ENCODE peak calls at places on chromosomes 1 and 21, in four cellular contexts. O, E, H and K are unnamed samples.

GRCh38 chr1:238104752-238105151 is 214.0 kb upstream of the ZP4 start:
- DNase-seq in H (no peak), O (no peak), E (no peak), K (no peak)

GRCh38 chr1:30447080-30447479 is 276.3 kb downstream of the MATN1 start:
- DNase-seq in E (no peak), O (no peak), H (no peak), K (peak; percentile 2)

GRCh38 chr1:85153149-85153891 is 47.5 kb downstream of the SYDE2 start:
- DNase-seq in E (no peak), O (no peak), H (no peak), K (no peak)

GRCh38 chr1:45892068-45892785 is 88.8 kb downstream of the MAST2 start:
- DNase-seq in E (no peak), O (peak; percentile 96), H (no peak), K (no peak)

GRCh38 chr1:111864862-111865261 is 109.2 kb downstream of the DDX20 start:
- DNase-seq in E (no peak), H (no peak), O (no peak), K (peak; percentile 36)

GRCh38 chr1:217418241-217418840 is 212.5 kb downstream of the GPATCH2 start:
- DNase-seq in O (no peak), H (no peak), E (no peak), K (no peak)

GRCh38 chr1:30887485-30888315 is 20.9 kb downstream of the SDC3 start:
- DNase-seq in E (no peak), H (no peak), O (peak; percentile 30), K (no peak)

GRCh38 chr1:238660849-238661248 is 725.5 kb upstream of the CHRM3 start:
- DNase-seq in O (no peak), H (no peak), E (no peak), K (no peak)

GRCh38 chr21:45351526-45352275 is 53.3 kb upstream of the COL18A1 start:
- DNase-seq in E (no peak), H (no peak), O (no peak), K (no peak)

GRCh38 chr1:154407021-154407865 is 2.1 kb downstream of the IL6R start:
- DNase-seq in H (peak; percentile 62), O (no peak), E (peak; percentile 79), K (no peak)

GRCh38 chr1:91092503-91092902 is 70.7 kb upstream of the ZNF644 start:
- DNase-seq in O (no peak), E (no peak), H (no peak), K (no peak)

GRCh38 chr1:78490861-78491310 is at the start of gene PTGFR:
- DNase-seq in O (peak; percentile 49), H (peak; percentile 69), E (peak; percentile 38), K (peak; percentile 51)

GRCh38 chr1:229544587-229544986 is 13.9 kb downstream of the ABCB10 start:
- DNase-seq in E (no peak), O (no peak), H (no peak), K (no peak)

GRCh38 chr1:53430256-53430655 is 28.9 kb upstream of the DMRTB1 start:
- DNase-seq in O (no peak), H (no peak), E (no peak), K (no peak)

GRCh38 chr1:52080014-52080415 is 23.9 kb downstream of the BTF3L4 start:
- DNase-seq in E (no peak), H (no peak), O (no peak), K (no peak)

GRCh38 chr1:218634212-218634611 is 289.1 kb downstream of the TGFB2 start:
- DNase-seq in E (no peak), H (no peak), O (no peak), K (no peak)

GRCh38 chr1:33655496-33655895 is 183.1 kb downstream of the ZSCAN20 start:
- DNase-seq in H (no peak), O (no peak), E (no peak), K (no peak)

GRCh38 chr1:27284425-27285287 is 37.3 kb upstream of the TMEM222 start:
- DNase-seq in H (peak; percentile 95), E (peak; percentile 84), O (peak; percentile 84), K (peak; percentile 82)

GRCh38 chr1:183610053-183610452 is 19.8 kb upstream of the NCF2 start:
- DNase-seq in H (no peak), E (no peak), O (peak; percentile 61), K (no peak)

GRCh38 chr1:23751815-23752200 is 8.5 kb downstream of the ELOA start:
- DNase-seq in H (no peak), E (no peak), O (no peak), K (no peak)